ENCODE peak calls at places on chromosomes 5 and 9, in four cellular contexts. U is heart right ventricle, P is HepG2, K is activated B cell treated with CpG ODN at 0.5 μM for 24 hours. S is an unnamed sample.

GRCh38 chr9:71748280-71748743 is 20.0 kb downstream of the CEMIP2 start:
- ATAC-seq in P (no peak), K (no peak), U (no peak), S (no peak)

GRCh38 chr5:167511276-167511675 is 780.2 kb upstream of the WWC1 start:
- ATAC-seq in U (no peak), P (no peak), K (no peak), S (no peak)

GRCh38 chr5:147737921-147738320 is 44.6 kb downstream of the JAKMIP2 start:
- ATAC-seq in P (no peak), U (no peak), K (no peak), S (no peak)

GRCh38 chr5:68368686-68369359 is 153.3 kb downstream of the PIK3R1 start:
- ATAC-seq in K (no peak), U (no peak), P (no peak), S (peak; percentile 20)

GRCh38 chr9:98811051-98811650 is 3.7 kb downstream of the GALNT12 start:
- ATAC-seq in P (no peak), U (no peak), K (no peak), S (peak; percentile 92)

GRCh38 chr9:121692606-121693505 is 41.4 kb downstream of the DAB2IP start:
- ATAC-seq in K (no peak), U (peak; percentile 72), P (peak; percentile 83), S (peak; percentile 46)

GRCh38 chr5:66718374-66718977 is 122.3 kb downstream of the MAST4 start:
- ATAC-seq in P (no peak), U (peak; percentile 42), K (no peak), S (no peak)

GRCh38 chr5:171647043-171647899 is 138.3 kb upstream of the SMIM23 start:
- ATAC-seq in K (no peak), U (peak; percentile 78), P (peak; percentile 95), S (peak; percentile 88)

GRCh38 chr5:14777932-14778788 is 93.4 kb downstream of the ANKH start:
- ATAC-seq in P (peak; percentile 5), U (peak; percentile 48), K (no peak), S (no peak)

GRCh38 chr5:83721878-83722779 is 1.5 kb upstream of the HAPLN1 start:
- ATAC-seq in U (peak; percentile 79), K (no peak), P (peak; percentile 91), S (peak; percentile 45)

GRCh38 chr5:171568389-171568788 is 148.9 kb downstream of the FGF18 start:
- ATAC-seq in K (no peak), P (no peak), U (no peak), S (no peak)

GRCh38 chr5:1544294-1545010 is 20.7 kb upstream of the LPCAT1 start:
- ATAC-seq in K (no peak), P (no peak), U (no peak), S (no peak)

GRCh38 chr9:81563020-81563407 is 126.3 kb downstream of the TLE1 start:
- ATAC-seq in U (no peak), P (peak; percentile 42), K (no peak), S (no peak)

GRCh38 chr5:17625686-17626085 is 6.2 kb upstream of the TAF11L13 start:
- ATAC-seq in U (no peak), P (no peak), K (no peak), S (no peak)

GRCh38 chr5:42691413-42691861 is 65.2 kb upstream of the CCDC152 start:
- ATAC-seq in K (no peak), U (peak; percentile 98), P (no peak), S (no peak)

GRCh38 chr5:72194846-72195245 is 87.6 kb downstream of the MAP1B start:
- ATAC-seq in P (no peak), U (no peak), K (no peak), S (no peak)

GRCh38 chr9:88387035-88387732 is 1.1 kb upstream of the SPIN1 start:
- ATAC-seq in K (no peak), P (peak; percentile 54), U (peak; percentile 60), S (peak; percentile 3)

GRCh38 chr5:7628820-7629219 is 222.1 kb downstream of the CFAP90 start:
- ATAC-seq in U (no peak), P (no peak), K (no peak), S (no peak)